ENCODE peak calls at places on chromosomes 2 and 18, in six cellular contexts. W is A549, L is K562, I is HepG2, U is GM12878, Q is endothelial cell of umbilical vein. J is an unnamed sample.

GRCh38 chr2:235903803-235904637 is 264.2 kb downstream of the GBX2 start:
- DNase-seq in I (no peak), Q (no peak), W (no peak), U (no peak), L (no peak), J (peak)

GRCh38 chr2:240988146-240988545 is 10.3 kb upstream of the SNED1 start:
- DNase-seq in I (no peak), U (no peak), Q (no peak), L (no peak), W (no peak), J (no peak)

GRCh38 chr18:54100920-54101319 is 123.5 kb downstream of the MBD2 start:
- DNase-seq in W (no peak), Q (no peak), U (no peak), L (no peak), I (no peak), J (no peak)

GRCh38 chr2:203683932-203684556 is 22.4 kb upstream of the CD28 start:
- DNase-seq in U (peak), I (peak), W (peak), L (no peak), Q (peak), J (no peak)

GRCh38 chr2:42105330-42106256 is 57.8 kb downstream of the PKDCC start:
- DNase-seq in W (no peak), U (peak), Q (no peak), L (no peak), I (peak), J (peak)

GRCh38 chr2:53520630-53520940 is 247.0 kb upstream of the CHAC2 start:
- DNase-seq in I (no peak), Q (no peak), L (no peak), U (no peak), W (no peak), J (no peak)

GRCh38 chr2:206989306-206989705 is 50.0 kb downstream of the CPO start:
- DNase-seq in I (peak), U (no peak), L (peak), Q (peak), W (peak), J (peak)

GRCh38 chr18:71799016-71799673 is 745.0 kb downstream of the CBLN2 start:
- DNase-seq in W (no peak), I (no peak), L (no peak), Q (no peak), U (no peak), J (no peak)

GRCh38 chr2:46008082-46008870 is 288.9 kb upstream of the EPAS1 start:
- DNase-seq in U (no peak), L (no peak), Q (no peak), W (no peak), I (no peak), J (no peak)

GRCh38 chr2:120794716-120795115 is 59.0 kb downstream of the GLI2 start:
- DNase-seq in L (no peak), Q (no peak), W (no peak), U (no peak), I (no peak), J (no peak)

GRCh38 chr2:183186296-183186695 is 62.1 kb downstream of the NUP35 start:
- DNase-seq in L (no peak), I (no peak), U (no peak), W (no peak), Q (no peak), J (no peak)

GRCh38 chr18:24003903-24004640 is 10.5 kb upstream of the TTC39C start:
- DNase-seq in L (no peak), Q (no peak), I (no peak), U (no peak), W (no peak), J (no peak)

GRCh38 chr2:10028407-10028987 is 14.9 kb upstream of the KLF11 start:
- DNase-seq in L (no peak), I (no peak), U (no peak), W (no peak), Q (no peak), J (peak)

GRCh38 chr2:200353125-200353524 is 46.6 kb downstream of the SPATS2L start:
- DNase-seq in Q (no peak), U (no peak), I (no peak), L (no peak), W (no peak), J (no peak)

GRCh38 chr2:19541884-19542283 is 183.5 kb upstream of the OSR1 start:
- DNase-seq in L (no peak), I (no peak), U (no peak), W (peak), Q (no peak), J (no peak)

GRCh38 chr2:156147594-156148330 is 184.8 kb downstream of the NR4A2 start:
- DNase-seq in W (no peak), Q (no peak), L (no peak), U (no peak), I (no peak), J (no peak)

GRCh38 chr2:148486655-148487054 is 157.9 kb upstream of the EPC2 start:
- DNase-seq in Q (no peak), I (no peak), L (no peak), U (no peak), W (no peak), J (no peak)

GRCh38 chr2:127076924-127077323 is 30.0 kb downstream of the BIN1 start:
- DNase-seq in W (no peak), Q (no peak), U (no peak), L (no peak), I (no peak), J (no peak)

GRCh38 chr18:34929336-34929780 is 111.9 kb upstream of the MAPRE2 start:
- DNase-seq in U (no peak), I (peak), W (peak), L (no peak), Q (peak), J (peak)

GRCh38 chr2:182360012-182360662 is 66.7 kb downstream of the PDE1A start:
- DNase-seq in Q (no peak), I (no peak), U (no peak), L (no peak), W (peak), J (no peak)

GRCh38 chr18:59846814-59847490 is 52.8 kb upstream of the PMAIP1 start:
- DNase-seq in L (no peak), W (peak), I (no peak), Q (peak), U (peak), J (no peak)

GRCh38 chr2:98412751-98413445 is 31.8 kb upstream of the INPP4A start:
- DNase-seq in W (peak), U (peak), I (peak), Q (peak), L (peak), J (peak)

GRCh38 chr18:2932247-2933181 is 80.4 kb downstream of the LPIN2 start:
- DNase-seq in U (peak), L (peak), Q (peak), I (peak), W (peak), J (peak)

DNA sequence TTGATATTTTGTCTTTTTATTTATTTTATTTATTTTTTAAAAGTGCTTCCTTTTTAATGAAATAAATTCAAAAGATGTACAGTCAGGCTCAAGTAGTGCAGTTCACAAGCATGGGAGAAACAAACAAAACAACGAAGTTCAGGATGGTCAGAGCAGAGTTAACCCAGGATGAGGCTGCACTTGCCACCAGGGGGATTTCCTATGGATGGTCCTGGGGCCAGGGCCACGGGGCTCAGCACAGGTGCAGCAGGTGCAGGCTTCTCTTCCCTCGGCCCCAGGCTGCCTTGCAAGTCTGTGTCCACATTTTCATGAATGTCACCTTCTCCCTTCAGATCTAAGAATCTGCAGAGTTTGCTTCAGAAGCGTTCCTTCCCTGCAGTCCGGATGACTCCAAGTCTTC is 76.5 kb downstream of the CDCA7 start:
- DNase-seq in L (no peak), Q (no peak), W (no peak), U (no peak), I (no peak), J (no peak)
- TF ChIP-seq CTCF in L (no peak), Q (no peak), W (no peak), U (no peak), I (peak), J (no peak)

GRCh38 chr2:58046585-58047372 is at the start of gene VRK2:
- DNase-seq in I (peak), W (peak), Q (peak), U (peak), L (peak), J (peak)
- TF ChIP-seq POLR2A in I (peak), W (peak), Q (peak), U (peak), L (peak), J (peak)

GRCh38 chr18:73923866-73924265 is 223.8 kb downstream of the FBXO15 start:
- DNase-seq in W (no peak), U (no peak), I (no peak), Q (no peak), L (no peak), J (no peak)
- TF ChIP-seq MYC in W (no peak), U (no peak), I (no peak), Q (no peak), L (no peak), J (no peak)

GRCh38 chr18:66560092-66560491 is 43.8 kb downstream of the CDH19 start:
- DNase-seq in W (peak), U (no peak), I (peak), Q (peak), L (no peak), J (peak)
- TF ChIP-seq CTCF in W (peak), U (peak), I (peak), Q (peak), L (no peak), J (peak)

GRCh38 chr18:47930086-47930843 is at the start of gene SMAD2:
- DNase-seq in I (peak), L (peak), U (no peak), Q (peak), W (peak), J (peak)
- TF ChIP-seq POLR2A in I (no peak), L (peak), U (peak), Q (no peak), W (peak), J (no peak)

DNA sequence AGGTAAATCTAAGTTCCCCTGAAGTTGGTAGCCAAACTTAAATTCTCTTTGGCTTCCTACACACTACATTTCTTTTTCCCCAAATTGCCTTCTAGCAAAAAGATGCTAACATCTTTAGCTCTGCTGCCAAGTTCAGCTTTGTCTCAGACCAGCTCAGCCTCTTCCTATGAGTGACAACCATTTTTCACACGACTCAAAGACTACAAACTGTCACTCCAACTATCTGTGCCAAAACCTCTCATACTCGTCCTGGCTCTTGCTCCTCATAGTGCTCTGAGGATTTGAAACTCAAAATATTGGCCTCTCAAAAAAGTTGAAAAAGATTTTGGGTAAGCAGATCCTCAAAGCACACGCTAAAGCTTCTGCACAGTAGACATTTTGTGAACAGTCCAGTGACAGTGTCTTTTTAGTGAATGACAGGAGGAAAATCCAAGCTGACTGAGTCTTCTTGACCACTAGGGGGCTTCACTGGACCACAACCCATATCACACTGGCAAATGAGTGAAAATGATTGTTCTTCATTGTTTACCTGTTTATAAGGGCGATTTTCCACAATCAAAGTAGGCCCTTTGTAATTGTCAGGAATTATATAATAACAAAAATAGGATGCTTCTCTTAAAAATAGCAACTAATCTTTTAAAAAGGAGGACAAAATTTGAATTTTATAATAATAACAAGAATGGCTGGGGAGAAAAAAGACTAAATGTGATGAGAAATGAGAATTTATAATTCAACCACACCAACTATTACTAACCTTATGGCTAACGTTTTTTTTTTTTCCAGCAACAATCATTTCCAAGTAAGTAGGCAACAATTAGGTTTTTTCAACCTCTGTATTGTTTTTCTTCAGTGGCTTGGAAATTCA is 85.5 kb upstream of the PGAP1 start:
- DNase-seq in L (peak), Q (peak), W (peak), I (peak), U (no peak), J (peak)
- TF ChIP-seq MYC in L (no peak), Q (no peak), W (no peak), I (no peak), U (no peak), J (no peak)

J was measured in NB4.